ENCODE peak calls at places on chromosomes 5 and 9, in nine cellular contexts. One of them, this sample, is unnamed. For H3K9me3 and H3K4me1, the result is how much of the 10 kb centered on the place peaks cover.

GRCh38 chr5:73822989-73823339 is 197.0 kb downstream of the ARHGEF28 start:
- DNase-seq in ovary: no peak
- DNase-seq in neural progenitor cell: no peak
- DNase-seq in esophagus squamous epithelium: no peak
- DNase-seq in body of pancreas: peak
- DNase-seq in kidney: no peak
- DNase-seq in CD8-positive, alpha-beta memory T cell: no peak
- DNase-seq in spleen: no peak
- DNase-seq in K562: no peak
- DNase-seq in this sample: no peak

GRCh38 chr9:138066049-138066448 is 188.5 kb downstream of the CACNA1B start:
- DNase-seq in ovary: no peak
- DNase-seq in neural progenitor cell: peak
- DNase-seq in esophagus squamous epithelium: no peak
- DNase-seq in body of pancreas: peak
- DNase-seq in kidney: peak
- DNase-seq in CD8-positive, alpha-beta memory T cell: no peak
- DNase-seq in spleen: peak
- DNase-seq in K562: no peak
- DNase-seq in this sample: no peak

GRCh38 chr9:121561385-121562222 is 62.0 kb upstream of the GGTA1 start:
- DNase-seq in ovary: no peak
- DNase-seq in neural progenitor cell: no peak
- DNase-seq in esophagus squamous epithelium: no peak
- DNase-seq in body of pancreas: no peak
- DNase-seq in kidney: no peak
- DNase-seq in CD8-positive, alpha-beta memory T cell: no peak
- DNase-seq in spleen: no peak
- DNase-seq in K562: no peak
- DNase-seq in this sample: no peak

GRCh38 chr5:3593771-3594513 is 1.7 kb upstream of the IRX1 start:
- DNase-seq in ovary: no peak
- DNase-seq in neural progenitor cell: peak
- DNase-seq in esophagus squamous epithelium: no peak
- DNase-seq in body of pancreas: no peak
- DNase-seq in kidney: peak
- DNase-seq in CD8-positive, alpha-beta memory T cell: no peak
- DNase-seq in spleen: no peak
- DNase-seq in K562: no peak
- DNase-seq in this sample: no peak

GRCh38 chr5:121691478-121691877 is 160.2 kb upstream of the FTMT start:
- DNase-seq in ovary: no peak
- DNase-seq in neural progenitor cell: no peak
- DNase-seq in esophagus squamous epithelium: no peak
- DNase-seq in body of pancreas: no peak
- DNase-seq in kidney: no peak
- DNase-seq in CD8-positive, alpha-beta memory T cell: no peak
- DNase-seq in spleen: no peak
- DNase-seq in K562: peak
- DNase-seq in this sample: peak

GRCh38 chr9:31137151-31137849 is 1247.1 kb upstream of the ACO1 start:
- DNase-seq in ovary: no peak
- DNase-seq in neural progenitor cell: no peak
- DNase-seq in esophagus squamous epithelium: no peak
- DNase-seq in body of pancreas: no peak
- DNase-seq in kidney: no peak
- DNase-seq in CD8-positive, alpha-beta memory T cell: no peak
- DNase-seq in spleen: no peak
- DNase-seq in K562: no peak
- DNase-seq in this sample: no peak

GRCh38 chr5:137735531-137736284 is at the start of gene KLHL3:
- DNase-seq in ovary: peak
- DNase-seq in neural progenitor cell: peak
- DNase-seq in esophagus squamous epithelium: no peak
- DNase-seq in body of pancreas: peak
- DNase-seq in kidney: peak
- DNase-seq in CD8-positive, alpha-beta memory T cell: peak
- DNase-seq in spleen: peak
- DNase-seq in K562: no peak
- DNase-seq in this sample: peak

GRCh38 chr5:88769165-88769564 is 113.8 kb downstream of the MEF2C start:
- DNase-seq in ovary: peak
- DNase-seq in neural progenitor cell: no peak
- DNase-seq in esophagus squamous epithelium: no peak
- DNase-seq in body of pancreas: no peak
- DNase-seq in kidney: no peak
- DNase-seq in CD8-positive, alpha-beta memory T cell: no peak
- DNase-seq in spleen: no peak
- DNase-seq in K562: no peak
- DNase-seq in this sample: no peak

GRCh38 chr5:165630211-165630866 is 2124.9 kb downstream of the MAT2B start:
- DNase-seq in ovary: peak
- DNase-seq in neural progenitor cell: peak
- DNase-seq in esophagus squamous epithelium: no peak
- DNase-seq in body of pancreas: peak
- DNase-seq in kidney: peak
- DNase-seq in CD8-positive, alpha-beta memory T cell: no peak
- DNase-seq in spleen: no peak
- DNase-seq in K562: peak
- DNase-seq in this sample: peak

GRCh38 chr5:172129174-172129764 is 58.8 kb downstream of the STK10 start:
- DNase-seq in ovary: no peak
- DNase-seq in neural progenitor cell: no peak
- DNase-seq in esophagus squamous epithelium: no peak
- DNase-seq in body of pancreas: no peak
- DNase-seq in kidney: no peak
- DNase-seq in CD8-positive, alpha-beta memory T cell: no peak
- DNase-seq in spleen: peak
- DNase-seq in K562: no peak
- DNase-seq in this sample: no peak

GRCh38 chr5:158543539-158544387 is 556.0 kb downstream of the EBF1 start:
- DNase-seq in ovary: no peak
- DNase-seq in neural progenitor cell: no peak
- DNase-seq in esophagus squamous epithelium: no peak
- DNase-seq in body of pancreas: no peak
- DNase-seq in kidney: no peak
- DNase-seq in CD8-positive, alpha-beta memory T cell: no peak
- DNase-seq in spleen: no peak
- DNase-seq in K562: no peak
- DNase-seq in this sample: no peak

GRCh38 chr5:11234501-11234911 is 473.5 kb upstream of the DAP start:
- DNase-seq in ovary: no peak
- DNase-seq in neural progenitor cell: no peak
- DNase-seq in esophagus squamous epithelium: no peak
- DNase-seq in body of pancreas: no peak
- DNase-seq in kidney: no peak
- DNase-seq in CD8-positive, alpha-beta memory T cell: no peak
- DNase-seq in spleen: peak
- DNase-seq in K562: no peak
- DNase-seq in this sample: no peak

GRCh38 chr9:19408316-19408692 is 505 bp upstream of the ACER2 start:
- DNase-seq in ovary: no peak
- DNase-seq in neural progenitor cell: no peak
- DNase-seq in esophagus squamous epithelium: peak
- DNase-seq in body of pancreas: no peak
- DNase-seq in kidney: peak
- DNase-seq in CD8-positive, alpha-beta memory T cell: peak
- DNase-seq in spleen: peak
- DNase-seq in K562: peak
- DNase-seq in this sample: no peak

GRCh38 chr5:109739741-109740140 is 50.0 kb downstream of the MAN2A1 start:
- DNase-seq in ovary: no peak
- DNase-seq in neural progenitor cell: peak
- DNase-seq in esophagus squamous epithelium: no peak
- DNase-seq in body of pancreas: no peak
- DNase-seq in kidney: no peak
- DNase-seq in CD8-positive, alpha-beta memory T cell: no peak
- DNase-seq in spleen: no peak
- DNase-seq in K562: no peak
- DNase-seq in this sample: no peak

GRCh38 chr9:69273162-69273561 is 51.9 kb upstream of the ENTREP1 start:
- DNase-seq in ovary: no peak
- DNase-seq in neural progenitor cell: no peak
- DNase-seq in esophagus squamous epithelium: no peak
- DNase-seq in body of pancreas: no peak
- DNase-seq in kidney: no peak
- DNase-seq in CD8-positive, alpha-beta memory T cell: no peak
- DNase-seq in spleen: no peak
- DNase-seq in K562: no peak
- DNase-seq in this sample: no peak

GRCh38 chr9:92327283-92327850 is 1.6 kb downstream of the CENPP start:
- DNase-seq in ovary: no peak
- DNase-seq in neural progenitor cell: no peak
- DNase-seq in esophagus squamous epithelium: no peak
- DNase-seq in body of pancreas: no peak
- DNase-seq in kidney: no peak
- DNase-seq in CD8-positive, alpha-beta memory T cell: no peak
- DNase-seq in spleen: no peak
- DNase-seq in K562: peak
- DNase-seq in this sample: no peak

GRCh38 chr5:157761690-157762611 is 18.4 kb downstream of the LSM11 start:
- DNase-seq in ovary: peak
- DNase-seq in neural progenitor cell: peak
- DNase-seq in esophagus squamous epithelium: no peak
- DNase-seq in body of pancreas: peak
- DNase-seq in kidney: no peak
- DNase-seq in CD8-positive, alpha-beta memory T cell: no peak
- DNase-seq in spleen: no peak
- DNase-seq in K562: peak
- DNase-seq in this sample: peak

GRCh38 chr5:77973253-77973609 is 197.1 kb upstream of the TBCA start:
- DNase-seq in ovary: no peak
- DNase-seq in neural progenitor cell: peak
- DNase-seq in esophagus squamous epithelium: no peak
- DNase-seq in body of pancreas: no peak
- DNase-seq in kidney: no peak
- DNase-seq in CD8-positive, alpha-beta memory T cell: no peak
- DNase-seq in spleen: no peak
- DNase-seq in K562: no peak
- DNase-seq in this sample: peak

GRCh38 chr9:80496901-80497565 is 925.3 kb downstream of the TLE4 start:
- DNase-seq in ovary: no peak
- DNase-seq in neural progenitor cell: no peak
- DNase-seq in esophagus squamous epithelium: no peak
- DNase-seq in body of pancreas: no peak
- DNase-seq in kidney: no peak
- DNase-seq in CD8-positive, alpha-beta memory T cell: no peak
- DNase-seq in spleen: no peak
- DNase-seq in K562: no peak
- DNase-seq in this sample: no peak
- H3K9me3 ChIP-seq in ovary: under half
- H3K9me3 ChIP-seq in neural progenitor cell: under half
- H3K9me3 ChIP-seq in esophagus squamous epithelium: under half
- H3K9me3 ChIP-seq in body of pancreas: under half
- H3K9me3 ChIP-seq in kidney: under half
- H3K9me3 ChIP-seq in CD8-positive, alpha-beta memory T cell: under half
- H3K9me3 ChIP-seq in spleen: under half
- H3K9me3 ChIP-seq in K562: under half
- H3K9me3 ChIP-seq in this sample: under half

DNA sequence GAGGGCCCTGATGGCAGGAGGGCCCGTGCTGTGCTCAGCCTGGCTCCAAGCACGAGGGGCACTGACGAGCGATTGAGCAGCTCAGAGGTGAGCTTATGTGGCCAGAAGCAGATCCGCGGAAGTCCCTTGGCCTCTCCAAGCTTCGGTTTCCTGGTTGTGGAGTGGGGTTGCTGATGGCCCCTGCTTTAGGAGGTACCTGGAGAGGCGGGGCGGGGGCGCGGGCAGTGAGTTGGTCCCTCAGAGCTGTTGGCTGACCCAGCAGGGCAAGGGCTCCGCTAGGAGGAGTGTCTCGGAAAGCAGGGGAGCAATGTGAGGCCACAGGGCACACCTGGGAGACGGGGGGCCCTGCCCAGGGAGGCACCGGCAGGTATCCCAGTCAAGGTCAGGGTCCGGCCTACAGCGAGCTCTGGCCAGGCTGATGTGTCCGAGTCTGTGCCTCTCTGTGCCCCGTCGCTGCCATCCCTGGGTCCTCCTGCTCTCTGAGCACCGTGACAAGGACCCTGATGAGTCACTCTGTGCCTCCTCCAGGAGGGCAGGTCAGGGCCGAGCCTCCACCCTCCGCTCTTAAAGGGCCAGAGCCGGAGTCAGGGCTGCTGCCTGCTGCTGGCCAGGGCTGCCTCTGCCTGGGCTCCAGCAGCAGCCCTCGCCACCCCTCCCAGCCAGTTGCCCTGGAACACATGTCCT is 14.8 kb downstream of the NCS1 start:
- DNase-seq in ovary: peak
- DNase-seq in neural progenitor cell: peak
- DNase-seq in esophagus squamous epithelium: no peak
- DNase-seq in body of pancreas: peak
- DNase-seq in kidney: peak
- DNase-seq in CD8-positive, alpha-beta memory T cell: no peak
- DNase-seq in spleen: no peak
- DNase-seq in K562: peak
- DNase-seq in this sample: peak
- H3K4me1 ChIP-seq in ovary: under half
- H3K4me1 ChIP-seq in neural progenitor cell: under half
- H3K4me1 ChIP-seq in esophagus squamous epithelium: under half
- H3K4me1 ChIP-seq in body of pancreas: under half
- H3K4me1 ChIP-seq in kidney: under half
- H3K4me1 ChIP-seq in CD8-positive, alpha-beta memory T cell: under half
- H3K4me1 ChIP-seq in spleen: under half
- H3K4me1 ChIP-seq in K562: under half
- H3K4me1 ChIP-seq in this sample: half or more

GRCh38 chr5:168659286-168659847 is 80.2 kb upstream of the PANK3 start:
- DNase-seq in ovary: no peak
- DNase-seq in neural progenitor cell: no peak
- DNase-seq in esophagus squamous epithelium: no peak
- DNase-seq in body of pancreas: no peak
- DNase-seq in kidney: no peak
- DNase-seq in CD8-positive, alpha-beta memory T cell: no peak
- DNase-seq in spleen: no peak
- DNase-seq in K562: no peak
- DNase-seq in this sample: no peak
- H3K9me3 ChIP-seq in ovary: under half
- H3K9me3 ChIP-seq in neural progenitor cell: under half
- H3K9me3 ChIP-seq in esophagus squamous epithelium: under half
- H3K9me3 ChIP-seq in body of pancreas: under half
- H3K9me3 ChIP-seq in kidney: under half
- H3K9me3 ChIP-seq in CD8-positive, alpha-beta memory T cell: under half
- H3K9me3 ChIP-seq in spleen: under half
- H3K9me3 ChIP-seq in K562: under half
- H3K9me3 ChIP-seq in this sample: under half

DNA sequence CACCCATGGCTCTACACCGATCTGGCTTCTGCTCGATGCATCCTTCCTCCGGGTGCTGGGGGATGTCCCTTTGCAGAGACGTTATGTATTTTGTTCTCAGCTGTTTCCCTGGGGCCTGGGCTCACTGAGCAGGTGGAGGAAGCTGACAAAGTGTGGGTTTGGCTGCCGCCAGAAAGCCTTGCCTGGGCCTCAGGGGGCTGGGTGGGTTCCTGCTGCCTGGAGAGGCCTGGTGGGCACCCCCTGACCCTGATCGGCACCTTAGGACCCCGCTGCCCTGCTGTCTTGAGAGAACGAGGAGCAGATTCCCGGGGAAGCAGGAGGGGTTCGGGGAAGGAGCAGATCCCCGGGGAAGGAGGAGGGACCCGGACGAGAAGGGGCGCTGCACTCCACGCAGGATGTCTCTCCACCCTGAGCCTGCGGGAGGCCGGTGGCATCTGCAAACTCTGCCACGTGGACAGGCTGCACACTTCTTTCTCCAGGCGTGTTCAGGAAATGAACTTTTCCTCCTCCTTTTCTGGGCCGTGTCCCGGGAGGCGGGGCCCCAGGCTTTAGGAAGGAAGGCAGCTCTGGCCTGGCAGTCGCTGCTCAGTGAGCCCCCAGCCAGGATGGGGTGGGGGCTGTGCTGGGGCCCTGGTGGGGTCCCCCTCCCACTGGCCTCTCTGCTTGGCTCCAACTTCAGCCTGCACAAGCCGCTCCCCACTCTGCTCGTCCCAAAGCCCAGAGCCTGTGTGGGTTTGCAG is 149.0 kb downstream of the RXRA start:
- DNase-seq in ovary: peak
- DNase-seq in neural progenitor cell: no peak
- DNase-seq in esophagus squamous epithelium: no peak
- DNase-seq in body of pancreas: peak
- DNase-seq in kidney: peak
- DNase-seq in CD8-positive, alpha-beta memory T cell: no peak
- DNase-seq in spleen: peak
- DNase-seq in K562: no peak
- DNase-seq in this sample: peak
- H3K4me1 ChIP-seq in ovary: under half
- H3K4me1 ChIP-seq in neural progenitor cell: under half
- H3K4me1 ChIP-seq in esophagus squamous epithelium: under half
- H3K4me1 ChIP-seq in body of pancreas: under half
- H3K4me1 ChIP-seq in kidney: under half
- H3K4me1 ChIP-seq in CD8-positive, alpha-beta memory T cell: under half
- H3K4me1 ChIP-seq in spleen: under half
- H3K4me1 ChIP-seq in K562: under half
- H3K4me1 ChIP-seq in this sample: under half